ENCODE peak calls at places on chromosomes 3 and 15, in seven cellular contexts. T is ovary, C is stomach, U is tibial nerve, B is H1, X is A549, I is K562. F is an unnamed sample.

GRCh38 chr3:18717588-18717987 is 292.4 kb upstream of the SATB1 start:
- DNase-seq in X (no peak), I (no peak), B (no peak), T (no peak), U (no peak), C (no peak), F (no peak)

GRCh38 chr15:29612701-29613100 is 209.6 kb downstream of the TJP1 start:
- DNase-seq in B (no peak), U (no peak), I (no peak), C (no peak), X (no peak), T (no peak), F (no peak)

GRCh38 chr15:34993413-34993812 is 5.3 kb upstream of the ZNF770 start:
- DNase-seq in U (no peak), C (no peak), B (no peak), T (no peak), I (no peak), X (no peak), F (no peak)

GRCh38 chr15:56052389-56053045 is 59.1 kb upstream of the NEDD4 start:
- DNase-seq in C (no peak), I (peak), X (peak), B (no peak), U (no peak), T (no peak), F (no peak)

GRCh38 chr15:60916674-60917468 is 312.2 kb downstream of the RORA start:
- DNase-seq in T (peak), I (peak), X (peak), C (peak), U (peak), B (peak), F (peak)

GRCh38 chr3:42123012-42123581 is 31.9 kb downstream of the TRAK1 start:
- DNase-seq in B (no peak), U (no peak), X (no peak), T (no peak), I (no peak), C (no peak), F (no peak)

GRCh38 chr15:29888651-29889050 is 66.4 kb upstream of the TJP1 start:
- DNase-seq in U (no peak), B (no peak), I (no peak), T (no peak), X (peak), C (no peak), F (no peak)

GRCh38 chr3:122493296-122493695 is 21.4 kb downstream of the KPNA1 start:
- DNase-seq in X (no peak), T (no peak), U (no peak), B (no peak), C (no peak), I (no peak), F (no peak)

GRCh38 chr3:80190051-80190450 is 422.3 kb upstream of the ROBO1 start:
- DNase-seq in U (no peak), I (no peak), B (no peak), T (no peak), X (peak), C (no peak), F (no peak)

GRCh38 chr15:97867870-97868269 is 92.6 kb upstream of the ARRDC4 start:
- DNase-seq in X (no peak), T (no peak), B (no peak), I (no peak), U (no peak), C (no peak), F (no peak)

GRCh38 chr3:52246264-52246620 is 683 bp downstream of the PPM1M start:
- DNase-seq in T (no peak), C (no peak), B (no peak), U (no peak), X (no peak), I (no peak), F (no peak)

GRCh38 chr3:43995929-43996378 is 245.7 kb upstream of the TOPAZ1 start:
- DNase-seq in X (peak), C (no peak), U (no peak), B (no peak), T (no peak), I (no peak), F (no peak)

GRCh38 chr3:47617061-47618010 is 38.7 kb upstream of the CSPG5 start:
- DNase-seq in I (no peak), C (no peak), T (no peak), U (no peak), X (no peak), B (no peak), F (no peak)

GRCh38 chr3:29453278-29453961 is 172.5 kb downstream of the RBMS3 start:
- DNase-seq in T (no peak), C (peak), I (no peak), U (no peak), X (no peak), B (no peak), F (peak)

GRCh38 chr3:126111566-126112475 is 27.9 kb upstream of the SLC41A3 start:
- DNase-seq in C (peak), T (no peak), I (no peak), U (no peak), B (no peak), X (no peak), F (peak)

GRCh38 chr15:92075764-92076163 is 222.3 kb downstream of the SLCO3A1 start:
- DNase-seq in B (no peak), T (no peak), U (no peak), C (no peak), X (no peak), I (no peak), F (no peak)

GRCh38 chr15:42138411-42138810 is 18.0 kb downstream of the PLA2G4F start:
- DNase-seq in B (no peak), C (peak), T (no peak), U (no peak), I (no peak), X (no peak), F (no peak)

GRCh38 chr15:58562135-58562534 is 130.3 kb downstream of the LIPC start:
- DNase-seq in B (no peak), T (no peak), X (no peak), C (no peak), U (no peak), I (no peak), F (no peak)

GRCh38 chr15:62807539-62808130 is 234.9 kb upstream of the TPM1 start:
- DNase-seq in X (no peak), I (no peak), T (no peak), C (no peak), B (no peak), U (no peak), F (no peak)

GRCh38 chr3:21665444-21665843 is 85.6 kb downstream of the ZNF385D start:
- DNase-seq in C (no peak), U (no peak), X (no peak), B (no peak), I (no peak), T (no peak), F (no peak)

GRCh38 chr3:106006001-106006400 is 137.2 kb upstream of the CBLB start:
- DNase-seq in I (no peak), X (no peak), C (no peak), U (no peak), B (no peak), T (no peak), F (no peak)

GRCh38 chr3:125187599-125187910 is 25.0 kb downstream of the SLC12A8 start:
- DNase-seq in T (no peak), C (no peak), B (no peak), U (no peak), I (no peak), X (no peak), F (no peak)

GRCh38 chr3:77605865-77606264 is 566.0 kb downstream of the ROBO2 start:
- DNase-seq in C (no peak), B (no peak), I (no peak), X (no peak), T (no peak), U (no peak), F (no peak)

GRCh38 chr3:33636125-33636855 is 81.8 kb downstream of the CLASP2 start:
- DNase-seq in I (peak), C (no peak), X (peak), T (no peak), U (peak), B (no peak), F (no peak)

GRCh38 chr3:76638006-76638405 is 401.9 kb upstream of the ROBO2 start:
- DNase-seq in I (no peak), T (no peak), X (no peak), U (no peak), C (no peak), B (no peak), F (no peak)

GRCh38 chr3:63048365-63048764 is 173.1 kb upstream of the CADPS start:
- DNase-seq in U (no peak), B (no peak), X (no peak), I (no peak), T (no peak), C (no peak), F (no peak)

GRCh38 chr15:71746719-71747118 is 63.6 kb upstream of the NR2E3 start:
- DNase-seq in X (peak), U (no peak), T (no peak), B (no peak), C (no peak), I (no peak), F (peak)

GRCh38 chr3:54966979-54967378 is 39.1 kb upstream of the LRTM1 start:
- DNase-seq in I (no peak), B (no peak), X (no peak), C (no peak), U (no peak), T (no peak), F (no peak)

GRCh38 chr3:100103558-100104441 is 10.5 kb downstream of the FILIP1L start:
- DNase-seq in X (no peak), B (no peak), C (peak), U (no peak), I (no peak), T (no peak), F (peak)

GRCh38 chr15:67146214-67146613 is 80.8 kb downstream of the SMAD3 start:
- DNase-seq in B (no peak), X (peak), C (peak), U (no peak), T (peak), I (no peak), F (peak)

GRCh38 chr3:179958143-179958542 is 78.6 kb downstream of the PEX5L start:
- DNase-seq in X (no peak), U (no peak), B (no peak), C (no peak), T (no peak), I (no peak), F (no peak)

GRCh38 chr3:179964867-179965266 is 71.9 kb downstream of the PEX5L start:
- DNase-seq in U (no peak), X (no peak), C (no peak), B (no peak), I (no peak), T (no peak), F (no peak)

GRCh38 chr3:179958759-179959158 is 78.0 kb downstream of the PEX5L start:
- DNase-seq in C (no peak), B (no peak), U (no peak), I (no peak), X (no peak), T (no peak), F (no peak)

GRCh38 chr3:179961081-179962078 is 75.4 kb downstream of the PEX5L start:
- DNase-seq in X (no peak), I (no peak), T (no peak), B (no peak), U (no peak), C (no peak), F (no peak)

DNA sequence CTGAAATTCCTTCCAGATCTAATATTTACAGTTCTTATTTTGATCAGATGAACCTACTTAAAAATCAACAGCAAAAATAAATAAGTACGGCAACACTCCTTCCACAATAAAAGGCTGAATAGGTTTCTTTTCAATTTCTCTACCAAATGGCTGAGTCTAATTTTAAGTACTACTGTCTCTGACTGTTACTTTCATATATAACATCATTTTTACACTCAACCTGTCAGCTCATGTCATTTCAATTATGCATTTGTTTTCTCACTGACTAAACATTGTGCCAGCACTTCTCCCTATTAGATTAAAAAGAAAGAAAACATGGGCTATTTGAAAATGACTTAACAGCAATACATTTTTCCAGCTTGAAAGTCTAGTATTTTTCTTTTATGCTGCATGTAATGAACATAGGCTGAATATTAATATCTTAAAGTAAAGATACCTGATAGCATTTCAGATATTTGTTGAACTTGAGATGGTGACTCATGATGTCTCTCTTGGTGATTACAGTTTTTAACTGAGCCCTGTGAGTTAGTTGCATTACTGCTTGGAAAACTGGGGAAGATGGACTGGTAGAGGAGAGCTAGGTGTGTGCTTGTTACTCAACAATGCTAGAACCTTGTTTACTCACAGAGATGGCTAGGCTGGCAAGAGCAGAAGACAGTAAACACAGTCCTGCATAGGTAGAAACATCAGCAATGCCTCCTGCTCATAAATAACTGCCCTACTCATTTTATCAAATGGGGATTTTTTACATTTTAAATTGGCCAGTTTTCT is 73.9 kb downstream of the PEX5L start:
- DNase-seq in B (no peak), X (no peak), U (no peak), I (no peak), T (no peak), C (no peak), F (no peak)
- TF ChIP-seq EP300 in B (no peak), X (no peak), U (no peak), I (no peak), T (no peak), C (no peak), F (no peak)

DNA sequence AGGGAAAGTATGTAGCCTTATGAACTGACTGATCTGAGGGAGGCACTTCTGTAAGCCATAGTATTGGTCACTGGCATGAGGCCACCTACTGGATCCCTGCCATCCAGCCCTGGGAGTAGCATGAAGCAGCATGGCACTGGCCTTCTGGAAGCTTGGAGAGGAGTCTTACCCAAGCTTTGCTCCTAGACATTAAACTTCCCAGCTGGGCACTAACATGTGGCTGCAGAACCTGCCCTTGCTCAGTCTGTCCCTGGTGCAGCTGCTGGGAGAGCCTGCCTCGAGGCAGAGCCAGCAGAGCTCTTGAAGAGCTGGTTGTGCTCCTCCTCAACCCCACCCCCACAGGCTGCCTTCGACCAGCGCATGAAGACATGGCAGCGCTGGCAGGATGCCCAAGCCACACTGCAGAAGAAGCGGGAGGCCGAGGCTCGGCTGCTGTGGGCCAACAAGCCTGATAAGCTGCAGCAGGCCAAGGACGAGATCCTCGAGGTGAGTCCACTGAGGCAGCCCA is 17.2 kb upstream of the SNX22 start:
- DNase-seq in X (no peak), U (no peak), B (no peak), C (peak), I (no peak), T (peak), F (no peak)
- TF ChIP-seq CTCF in X (no peak), U (no peak), B (no peak), C (no peak), I (no peak), T (no peak), F (no peak)

GRCh38 chr3:157142315-157142714 is 17.6 kb downstream of the CCNL1 start:
- DNase-seq in T (no peak), I (no peak), U (no peak), C (no peak), X (no peak), B (no peak), F (no peak)
- TF ChIP-seq EP300 in T (no peak), I (no peak), U (no peak), C (no peak), X (no peak), B (no peak), F (no peak)

GRCh38 chr3:66851894-66852613 is 146.1 kb upstream of the KBTBD8 start:
- DNase-seq in B (no peak), I (no peak), T (no peak), X (no peak), U (no peak), C (no peak), F (no peak)
- TF ChIP-seq CTCF in B (no peak), I (no peak), T (no peak), X (no peak), U (no peak), C (no peak), F (no peak)

DNA sequence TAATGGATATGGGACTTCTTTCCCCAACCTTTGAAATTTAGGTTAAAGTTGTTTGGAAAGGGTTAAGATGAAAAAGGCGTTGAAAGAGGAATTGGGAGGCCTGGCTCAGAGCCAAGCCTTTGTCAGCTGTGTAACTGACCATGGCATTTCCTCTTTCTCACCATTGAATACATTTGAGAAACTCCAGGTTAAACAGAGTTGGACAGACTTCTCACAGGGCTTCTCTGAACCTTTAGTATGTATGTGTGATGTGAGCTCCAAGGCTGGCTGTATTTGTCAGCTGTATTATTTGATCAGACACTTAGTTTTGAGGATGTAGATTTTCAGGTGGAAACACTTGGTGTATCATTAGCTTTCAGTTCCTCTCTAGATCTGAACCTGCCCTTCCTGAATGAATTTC is 136.4 kb upstream of the GOLGA6L4 start:
- DNase-seq in I (no peak), X (no peak), C (peak), U (peak), T (no peak), B (no peak), F (peak)
- TF ChIP-seq EP300 in I (no peak), X (no peak), C (no peak), U (no peak), T (no peak), B (no peak), F (no peak)

GRCh38 chr15:79475312-79475711 is 43.2 kb downstream of the MINAR1 start:
- DNase-seq in I (no peak), X (no peak), U (no peak), B (no peak), C (no peak), T (no peak), F (no peak)
- TF ChIP-seq CTCF in I (no peak), X (no peak), U (no peak), B (no peak), C (no peak), T (no peak), F (no peak)

DNA sequence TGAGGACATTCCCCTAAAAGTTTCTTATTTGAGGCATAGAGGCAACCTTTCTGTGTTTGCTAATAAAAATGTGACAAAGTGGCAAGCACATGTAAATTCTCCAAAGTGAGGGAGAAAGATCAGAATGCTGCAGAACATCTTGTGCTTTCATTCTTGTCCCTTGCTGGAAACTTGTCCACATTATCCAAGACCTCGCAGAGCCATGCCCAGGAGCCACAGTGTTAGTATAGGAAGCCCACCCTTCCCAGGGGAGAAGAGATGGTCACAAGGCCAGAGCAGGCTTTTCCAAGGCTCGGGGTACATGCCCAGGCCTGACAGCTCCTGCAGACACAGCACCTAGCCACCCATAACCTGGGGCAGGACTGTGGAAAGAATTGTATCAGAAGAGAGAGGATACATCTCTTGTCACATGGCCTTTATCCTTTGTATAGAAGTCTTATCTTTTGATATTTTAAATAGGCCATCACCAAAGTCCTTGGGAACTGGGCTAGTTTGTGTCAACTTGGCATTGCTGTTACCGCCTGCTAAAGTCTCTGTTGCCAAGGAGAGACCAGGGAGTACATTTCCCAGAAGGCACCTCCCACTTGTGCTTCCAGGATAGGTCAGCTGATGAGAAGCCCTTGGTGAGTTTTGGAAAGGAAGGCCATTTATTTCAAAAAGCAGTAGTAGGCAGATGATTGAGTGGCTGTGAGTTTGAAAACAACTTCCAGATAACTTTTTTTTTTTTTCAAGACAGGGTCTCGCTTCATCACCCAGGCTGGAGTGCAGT is 10.5 kb downstream of the DLEC1 start:
- DNase-seq in X (no peak), B (no peak), C (no peak), U (no peak), I (no peak), T (no peak), F (no peak)
- TF ChIP-seq EP300 in X (no peak), B (no peak), C (no peak), U (no peak), I (no peak), T (no peak), F (no peak)

DNA sequence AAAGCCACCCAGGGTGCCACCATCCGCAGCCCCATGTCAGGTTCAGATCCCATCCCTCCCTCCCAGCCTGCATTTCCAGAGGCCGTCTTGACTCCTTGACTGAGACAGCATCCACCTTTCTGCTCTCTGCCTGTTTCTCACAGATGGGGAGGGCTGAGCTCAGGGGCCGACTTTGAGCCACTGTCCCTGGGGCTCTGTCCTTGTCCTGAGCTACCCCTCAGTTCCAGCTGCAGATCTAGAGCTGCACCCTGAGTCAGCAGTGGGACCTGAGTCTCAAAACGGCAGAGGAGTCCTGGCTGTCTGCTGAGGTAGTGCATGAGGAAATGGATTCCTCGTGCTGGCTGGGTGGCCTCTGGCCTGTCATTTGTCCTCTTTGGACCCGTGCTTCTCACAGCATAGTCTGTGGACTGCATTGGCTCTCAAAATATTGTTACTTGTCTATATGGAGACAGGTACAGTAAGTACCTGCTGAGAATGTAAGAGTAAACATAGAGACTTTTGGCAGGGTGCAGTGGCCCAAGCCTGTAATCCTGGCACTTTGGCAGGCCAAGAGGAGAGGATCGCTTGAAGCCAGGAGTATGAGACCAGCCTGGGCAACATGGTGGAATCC is 22.3 kb downstream of the RPLP1 start:
- DNase-seq in X (peak), I (peak), T (no peak), U (no peak), B (no peak), C (peak), F (no peak)
- TF ChIP-seq CTCF in X (no peak), I (no peak), T (no peak), U (no peak), B (peak), C (no peak), F (no peak)